ENCODE peak calls at places on chromosome 17, in five cellular contexts. One of them, this sample, is unnamed.

GRCh38 chr17:62892870-62893338 is 73.1 kb upstream of the TANC2 start:
- DNase-seq in aorta: peak; percentile 57
- DNase-seq in cardiac fibroblast: peak; percentile 75
- DNase-seq in K562: no peak
- DNase-seq in right lobe of liver: no peak
- DNase-seq in this sample: peak; percentile 79

GRCh38 chr17:9228408-9229159 is 207.3 kb downstream of the NTN1 start:
- DNase-seq in aorta: peak; percentile 54
- DNase-seq in K562: no peak
- DNase-seq in right lobe of liver: no peak
- DNase-seq in cardiac fibroblast: peak; percentile 83
- DNase-seq in this sample: no peak

GRCh38 chr17:27430882-27431491 is 25.3 kb upstream of the KSR1 start:
- DNase-seq in right lobe of liver: no peak
- DNase-seq in K562: peak; percentile 44
- DNase-seq in aorta: peak; percentile 64
- DNase-seq in cardiac fibroblast: peak; percentile 44
- DNase-seq in this sample: peak; percentile 46

GRCh38 chr17:80284631-80285030 is 24.0 kb downstream of the RNF213 start:
- DNase-seq in aorta: no peak
- DNase-seq in cardiac fibroblast: no peak
- DNase-seq in right lobe of liver: peak; percentile 31
- DNase-seq in K562: peak; percentile 84
- DNase-seq in this sample: no peak

GRCh38 chr17:9192010-9192409 is 170.7 kb downstream of the NTN1 start:
- DNase-seq in right lobe of liver: no peak
- DNase-seq in cardiac fibroblast: no peak
- DNase-seq in K562: no peak
- DNase-seq in aorta: no peak
- DNase-seq in this sample: peak; percentile 3

GRCh38 chr17:40718904-40719303 is 15.4 kb upstream of the KRT24 start:
- DNase-seq in K562: no peak
- DNase-seq in aorta: no peak
- DNase-seq in cardiac fibroblast: no peak
- DNase-seq in right lobe of liver: no peak
- DNase-seq in this sample: no peak

GRCh38 chr17:32461853-32462617 is 17.7 kb downstream of the PSMD11 start:
- DNase-seq in K562: peak; percentile 43
- DNase-seq in right lobe of liver: no peak
- DNase-seq in cardiac fibroblast: peak; percentile 61
- DNase-seq in aorta: peak; percentile 61
- DNase-seq in this sample: peak; percentile 64

GRCh38 chr17:83133302-83134121 is 54.1 kb downstream of the METRNL start:
- DNase-seq in K562: no peak
- DNase-seq in right lobe of liver: no peak
- DNase-seq in cardiac fibroblast: no peak
- DNase-seq in aorta: no peak
- DNase-seq in this sample: no peak

GRCh38 chr17:72152392-72152727 is 31.5 kb downstream of the SOX9 start:
- DNase-seq in cardiac fibroblast: peak; percentile 71
- DNase-seq in right lobe of liver: no peak
- DNase-seq in aorta: no peak
- DNase-seq in K562: no peak
- DNase-seq in this sample: peak; percentile 70

GRCh38 chr17:82019905-82020873 is 2.5 kb downstream of the CENPX start:
- DNase-seq in right lobe of liver: peak; percentile 80
- DNase-seq in cardiac fibroblast: peak; percentile 48
- DNase-seq in aorta: peak; percentile 74
- DNase-seq in K562: peak; percentile 74
- DNase-seq in this sample: peak; percentile 50

GRCh38 chr17:81329279-81329926 is 34.3 kb upstream of the SLC38A10 start:
- DNase-seq in cardiac fibroblast: peak; percentile 85
- DNase-seq in aorta: peak; percentile 84
- DNase-seq in right lobe of liver: peak; percentile 94
- DNase-seq in K562: peak; percentile 66
- DNase-seq in this sample: peak; percentile 86

GRCh38 chr17:17435323-17435722 is 41.5 kb upstream of the MED9 start:
- DNase-seq in right lobe of liver: no peak
- DNase-seq in aorta: no peak
- DNase-seq in cardiac fibroblast: peak; percentile 58
- DNase-seq in K562: no peak
- DNase-seq in this sample: no peak

GRCh38 chr17:72466199-72466598 is 345.4 kb downstream of the SOX9 start:
- DNase-seq in cardiac fibroblast: peak; percentile 43
- DNase-seq in K562: no peak
- DNase-seq in aorta: no peak
- DNase-seq in right lobe of liver: no peak
- DNase-seq in this sample: no peak

GRCh38 chr17:66485272-66485947 is 183.0 kb downstream of the PRKCA start:
- DNase-seq in aorta: no peak
- DNase-seq in right lobe of liver: no peak
- DNase-seq in cardiac fibroblast: no peak
- DNase-seq in K562: no peak
- DNase-seq in this sample: no peak

GRCh38 chr17:66488874-66489273 is 186.5 kb downstream of the PRKCA start:
- DNase-seq in aorta: no peak
- DNase-seq in K562: no peak
- DNase-seq in cardiac fibroblast: no peak
- DNase-seq in right lobe of liver: no peak
- DNase-seq in this sample: no peak

GRCh38 chr17:66487121-66487520 is 184.7 kb downstream of the PRKCA start:
- DNase-seq in aorta: no peak
- DNase-seq in cardiac fibroblast: no peak
- DNase-seq in K562: no peak
- DNase-seq in right lobe of liver: no peak
- DNase-seq in this sample: no peak

GRCh38 chr17:66491213-66491612 is 188.8 kb downstream of the PRKCA start:
- DNase-seq in aorta: no peak
- DNase-seq in K562: no peak
- DNase-seq in cardiac fibroblast: no peak
- DNase-seq in right lobe of liver: no peak
- DNase-seq in this sample: no peak

DNA sequence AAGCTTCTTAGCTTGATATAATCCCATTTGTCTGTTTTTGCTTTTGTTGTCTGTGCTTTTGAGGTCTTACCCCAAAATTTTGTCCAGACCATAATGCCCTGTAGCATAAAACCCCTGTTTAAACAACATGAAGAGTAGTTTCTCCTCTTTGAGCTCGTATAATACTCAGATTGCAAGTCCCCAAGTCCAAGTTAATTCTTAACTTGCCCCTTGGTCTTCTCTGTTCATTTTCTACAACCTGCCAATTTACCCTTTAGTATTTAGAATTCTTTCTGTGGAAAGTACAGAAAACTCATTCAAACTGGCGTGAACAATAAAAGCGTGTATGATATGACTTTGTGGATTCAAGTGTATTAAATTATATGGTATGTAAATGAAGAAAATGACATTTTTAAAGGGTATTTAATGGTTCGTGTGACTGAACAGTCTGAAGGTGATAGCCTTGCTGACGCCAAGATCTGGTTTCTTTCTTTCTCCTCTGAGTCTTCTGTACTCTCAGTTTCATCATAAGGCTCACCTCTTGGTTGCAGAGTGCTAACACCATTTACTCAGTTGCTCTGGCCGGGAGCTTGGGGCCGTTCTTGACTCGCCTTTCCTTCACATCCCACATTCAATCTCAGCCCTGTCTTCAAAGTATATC is 185.6 kb downstream of the PRKCA start:
- DNase-seq in K562: no peak
- DNase-seq in right lobe of liver: no peak
- DNase-seq in cardiac fibroblast: no peak
- DNase-seq in aorta: no peak
- DNase-seq in this sample: no peak
- H3K4me3 ChIP-seq in K562: no peak overlapping the region
- H3K4me3 ChIP-seq in right lobe of liver: no peak overlapping the region
- H3K4me3 ChIP-seq in cardiac fibroblast: no peak overlapping the region
- H3K4me3 ChIP-seq in aorta: no peak overlapping the region
- H3K4me3 ChIP-seq in this sample: no peak overlapping the region

DNA sequence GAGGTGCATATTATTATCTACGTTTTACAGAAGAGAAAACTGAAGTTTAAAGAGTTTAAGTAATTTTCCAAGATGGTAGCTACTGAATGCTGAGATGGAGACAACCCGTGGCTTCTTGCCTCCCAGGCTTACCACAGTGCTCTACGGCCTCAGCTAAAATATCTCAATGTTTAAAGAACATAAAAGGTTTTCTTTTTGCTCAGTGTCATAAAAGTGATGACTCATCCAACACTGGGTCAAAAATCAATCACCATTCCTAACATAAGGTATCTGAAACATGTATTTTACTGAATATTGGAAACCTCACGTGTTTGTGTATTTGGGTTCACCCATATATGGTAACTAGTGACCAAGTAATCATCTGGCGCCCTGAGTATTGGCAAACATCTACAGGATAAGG is 18.4 kb downstream of the ABCA9 start:
- DNase-seq in aorta: no peak
- DNase-seq in cardiac fibroblast: no peak
- DNase-seq in K562: no peak
- DNase-seq in right lobe of liver: no peak
- DNase-seq in this sample: no peak
- H3K4me3 ChIP-seq in aorta: no peak overlapping the region
- H3K4me3 ChIP-seq in cardiac fibroblast: no peak overlapping the region
- H3K4me3 ChIP-seq in K562: no peak overlapping the region
- H3K4me3 ChIP-seq in right lobe of liver: no peak overlapping the region
- H3K4me3 ChIP-seq in this sample: no peak overlapping the region

GRCh38 chr17:48737330-48738043 is 8.9 kb upstream of the HOXB13 start:
- DNase-seq in K562: no peak
- DNase-seq in cardiac fibroblast: no peak
- DNase-seq in right lobe of liver: no peak
- DNase-seq in aorta: no peak
- DNase-seq in this sample: no peak
- H3K4me3 ChIP-seq in K562: no peak overlapping the region
- H3K4me3 ChIP-seq in cardiac fibroblast: no peak overlapping the region
- H3K4me3 ChIP-seq in right lobe of liver: no peak overlapping the region
- H3K4me3 ChIP-seq in aorta: no peak overlapping the region
- H3K4me3 ChIP-seq in this sample: no peak overlapping the region

GRCh38 chr17:58527306-58527705 is 12.9 kb upstream of the MTMR4 start:
- DNase-seq in aorta: no peak
- DNase-seq in right lobe of liver: no peak
- DNase-seq in cardiac fibroblast: no peak
- DNase-seq in K562: no peak
- DNase-seq in this sample: no peak
- H3K4me3 ChIP-seq in aorta: no peak overlapping the region
- H3K4me3 ChIP-seq in right lobe of liver: no peak overlapping the region
- H3K4me3 ChIP-seq in cardiac fibroblast: no peak overlapping the region
- H3K4me3 ChIP-seq in K562: no peak overlapping the region
- H3K4me3 ChIP-seq in this sample: no peak overlapping the region

DNA sequence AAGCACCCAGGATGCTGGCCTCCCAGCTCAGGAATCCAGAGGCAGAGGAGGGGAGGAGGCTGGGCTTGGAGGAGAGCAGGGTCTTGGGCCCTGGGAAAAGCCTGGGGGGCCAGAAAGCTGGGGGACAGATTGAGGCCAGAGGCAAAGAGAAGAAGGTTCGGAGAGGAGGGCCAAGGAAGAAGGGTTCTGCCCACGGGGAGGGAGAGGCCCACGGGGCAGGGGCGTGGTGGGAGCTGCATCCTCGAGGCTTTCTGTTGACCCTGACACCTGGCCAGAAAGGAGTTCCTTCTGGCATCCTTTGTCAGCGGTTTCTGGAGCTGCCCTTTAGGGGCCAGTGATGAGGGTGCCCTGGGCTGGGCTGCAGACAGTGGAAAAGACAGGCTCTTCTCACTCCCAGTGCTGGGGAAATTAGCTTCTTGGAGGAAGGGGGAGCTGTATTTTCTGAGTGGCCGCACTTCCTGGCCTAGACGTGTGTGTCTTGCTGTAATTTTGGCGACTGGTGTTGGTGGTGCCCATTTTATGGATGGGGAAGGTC is 308.7 kb downstream of the SEC14L1 start:
- DNase-seq in right lobe of liver: no peak
- DNase-seq in K562: no peak
- DNase-seq in aorta: no peak
- DNase-seq in cardiac fibroblast: no peak
- DNase-seq in this sample: no peak
- H3K4me3 ChIP-seq in right lobe of liver: no peak overlapping the region
- H3K4me3 ChIP-seq in K562: peak overlapping the region; percentile 41
- H3K4me3 ChIP-seq in aorta: no peak overlapping the region
- H3K4me3 ChIP-seq in cardiac fibroblast: no peak overlapping the region
- H3K4me3 ChIP-seq in this sample: no peak overlapping the region

GRCh38 chr17:57987582-57988300 is at the start of gene VEZF1:
- DNase-seq in K562: peak; percentile 92
- DNase-seq in aorta: peak; percentile 87
- DNase-seq in cardiac fibroblast: peak; percentile 75
- DNase-seq in right lobe of liver: peak; percentile 81
- DNase-seq in this sample: peak; percentile 89

GRCh38 chr17:57986841-57987581 is 1.0 kb downstream of the VEZF1 start:
- DNase-seq in K562: no peak
- DNase-seq in cardiac fibroblast: peak; percentile 78
- DNase-seq in right lobe of liver: peak; percentile 66
- DNase-seq in aorta: peak; percentile 61
- DNase-seq in this sample: peak; percentile 58

GRCh38 chr17:57984936-57985674 is 2.9 kb downstream of the VEZF1 start:
- DNase-seq in aorta: no peak
- DNase-seq in right lobe of liver: no peak
- DNase-seq in K562: no peak
- DNase-seq in cardiac fibroblast: no peak
- DNase-seq in this sample: no peak

GRCh38 chr17:57984226-57984890 is 3.7 kb downstream of the VEZF1 start:
- DNase-seq in K562: no peak
- DNase-seq in cardiac fibroblast: peak; percentile 47
- DNase-seq in right lobe of liver: no peak
- DNase-seq in aorta: no peak
- DNase-seq in this sample: no peak

GRCh38 chr17:57985675-57985974 is 2.4 kb downstream of the VEZF1 start:
- DNase-seq in right lobe of liver: no peak
- DNase-seq in K562: no peak
- DNase-seq in aorta: no peak
- DNase-seq in cardiac fibroblast: peak; percentile 33
- DNase-seq in this sample: no peak
- H3K4me3 ChIP-seq in right lobe of liver: no peak overlapping the region
- H3K4me3 ChIP-seq in K562: no peak overlapping the region
- H3K4me3 ChIP-seq in aorta: no peak overlapping the region
- H3K4me3 ChIP-seq in cardiac fibroblast: no peak overlapping the region
- H3K4me3 ChIP-seq in this sample: no peak overlapping the region

GRCh38 chr17:14212401-14212800 is 24.3 kb downstream of the CDRT15 start:
- DNase-seq in K562: no peak
- DNase-seq in cardiac fibroblast: no peak
- DNase-seq in aorta: no peak
- DNase-seq in right lobe of liver: no peak
- DNase-seq in this sample: no peak
- H3K4me3 ChIP-seq in K562: no peak overlapping the region
- H3K4me3 ChIP-seq in cardiac fibroblast: no peak overlapping the region
- H3K4me3 ChIP-seq in aorta: no peak overlapping the region
- H3K4me3 ChIP-seq in right lobe of liver: no peak overlapping the region
- H3K4me3 ChIP-seq in this sample: no peak overlapping the region

GRCh38 chr17:34979153-34979552 is 1.2 kb upstream of the LIG3 start:
- DNase-seq in cardiac fibroblast: no peak
- DNase-seq in aorta: no peak
- DNase-seq in right lobe of liver: no peak
- DNase-seq in K562: no peak
- DNase-seq in this sample: no peak
- H3K4me3 ChIP-seq in cardiac fibroblast: no peak overlapping the region
- H3K4me3 ChIP-seq in aorta: no peak overlapping the region
- H3K4me3 ChIP-seq in right lobe of liver: no peak overlapping the region
- H3K4me3 ChIP-seq in K562: no peak overlapping the region
- H3K4me3 ChIP-seq in this sample: no peak overlapping the region

This sample was measured in cardiac muscle cell.